ENCODE peak calls at places on chromosomes 5 and 9, in four cellular contexts. T, H, O and M are unnamed samples.

GRCh38 chr9:125407974-125408900 is 146.6 kb downstream of the GAPVD1 start:
- DNase-seq in H (peak), T (peak), O (peak), M (peak)

GRCh38 chr5:44935262-44935661 is 126.5 kb downstream of the MRPS30 start:
- DNase-seq in O (no peak), H (peak), T (no peak), M (peak)

GRCh38 chr9:112783551-112783954 is 33.0 kb downstream of the SNX30 start:
- DNase-seq in H (no peak), T (no peak), O (no peak), M (peak)

GRCh38 chr5:67010684-67011409 is 185.8 kb downstream of the CD180 start:
- DNase-seq in O (no peak), T (no peak), H (peak), M (peak)

GRCh38 chr5:16784843-16785791 is 151.0 kb downstream of the MYO10 start:
- DNase-seq in H (no peak), T (no peak), O (no peak), M (no peak)

GRCh38 chr5:82991678-82992323 is 85.4 kb downstream of the TMEM167A start:
- DNase-seq in O (no peak), T (no peak), H (no peak), M (peak)

GRCh38 chr9:6695121-6695814 is 49.7 kb upstream of the GLDC start:
- DNase-seq in H (no peak), T (no peak), O (no peak), M (no peak)

GRCh38 chr5:167730121-167730520 is 561.3 kb upstream of the WWC1 start:
- DNase-seq in H (peak), T (no peak), O (no peak), M (no peak)

GRCh38 chr5:82622205-82622604 is 344.1 kb upstream of the RPS23 start:
- DNase-seq in O (no peak), T (no peak), H (no peak), M (no peak)

GRCh38 chr9:115367780-115368179 is 249.8 kb upstream of the TNC start:
- DNase-seq in T (no peak), O (no peak), H (no peak), M (no peak)

GRCh38 chr5:151675225-151675955 is 11.3 kb downstream of the SPARC start:
- DNase-seq in O (no peak), T (no peak), H (no peak), M (no peak)

GRCh38 chr9:77616191-77616590 is 31.9 kb downstream of the GNA14 start:
- DNase-seq in O (no peak), T (no peak), H (peak), M (peak)

GRCh38 chr9:97740848-97741821 is 44.0 kb upstream of the XPA start:
- DNase-seq in T (peak), H (peak), O (peak), M (peak)

GRCh38 chr5:98643544-98643943 is 129.9 kb upstream of the RGMB start:
- DNase-seq in T (no peak), H (no peak), O (no peak), M (no peak)